ENCODE peak calls at places on chromosomes 4 and X, in ten cellular contexts. S is ELF-1; Q is KBM-7; E is H9; G is KG1; A is naive thymus-derived CD8-positive, alpha-beta T cell; L is posterior vena cava; N is cardiac septum; Z is sigmoid colon; H is right lobe of liver. K is an unnamed sample.

GRCh38 chrX:56066016-56066415 is 166.1 kb upstream of the KLF8 start:
- DNase-seq in Z (no peak), A (no peak), Q (no peak), S (peak), E (no peak), N (no peak), L (no peak), G (no peak), H (no peak), K (no peak)

GRCh38 chr4:82515705-82516104 is 46.1 kb downstream of the TMEM150C start:
- DNase-seq in H (no peak), E (no peak), Z (no peak), G (no peak), N (no peak), Q (no peak), A (no peak), L (no peak), S (peak), K (no peak)

GRCh38 chr4:119733431-119733830 is 104.8 kb upstream of the PDE5A start:
- DNase-seq in L (no peak), A (no peak), Z (no peak), G (no peak), H (no peak), N (no peak), E (no peak), Q (no peak), S (no peak), K (no peak)

GRCh38 chr4:9898596-9899345 is 117.3 kb downstream of the DRD5 start:
- DNase-seq in E (peak), G (no peak), L (no peak), Q (peak), H (no peak), A (no peak), Z (no peak), S (peak), N (no peak), K (no peak)

GRCh38 chr4:108937066-108937465 is 174.2 kb upstream of the ETNPPL start:
- DNase-seq in S (no peak), Q (no peak), E (no peak), L (no peak), N (no peak), Z (no peak), G (no peak), H (no peak), A (no peak), K (no peak)

GRCh38 chr4:182245541-182246245 is 2.5 kb downstream of the TENM3 start:
- DNase-seq in S (no peak), G (no peak), Q (no peak), A (no peak), E (no peak), N (no peak), H (no peak), L (no peak), Z (no peak), K (no peak)

GRCh38 chr4:3286335-3287175 is 6.3 kb upstream of the RGS12 start:
- DNase-seq in N (peak), S (peak), A (no peak), G (no peak), Z (no peak), L (peak), Q (peak), E (peak), H (peak), K (peak)

GRCh38 chr4:94446386-94446785 is 5.4 kb upstream of the PDLIM5 start:
- DNase-seq in H (no peak), Q (no peak), S (no peak), N (no peak), G (no peak), E (no peak), L (no peak), A (no peak), Z (no peak), K (no peak)

GRCh38 chrX:46626566-46626965 is 53.0 kb downstream of the CHST7 start:
- DNase-seq in S (no peak), E (no peak), G (peak), H (no peak), N (no peak), Q (peak), L (no peak), A (peak), Z (no peak), K (no peak)

GRCh38 chr4:152534541-152535231 is 1.2 kb downstream of the FBXW7 start:
- DNase-seq in H (peak), Z (no peak), E (peak), A (peak), Q (peak), G (peak), L (peak), N (peak), S (peak), K (peak)

GRCh38 chr4:99759346-99759984 is 57.2 kb upstream of the DAPP1 start:
- DNase-seq in S (no peak), N (no peak), L (no peak), A (no peak), E (no peak), Q (no peak), Z (no peak), H (no peak), G (no peak), K (no peak)

GRCh38 chr4:98474408-98474844 is 184.0 kb downstream of the TSPAN5 start:
- DNase-seq in S (no peak), A (no peak), G (no peak), Q (no peak), Z (no peak), H (no peak), N (no peak), L (no peak), E (no peak), K (no peak)

GRCh38 chr4:139299536-139299935 is 1.8 kb upstream of the NAA15 start:
- DNase-seq in S (no peak), E (no peak), N (no peak), L (no peak), Q (no peak), A (no peak), G (no peak), H (no peak), Z (no peak), K (no peak)

K was measured in upper lobe of right lung.